ENCODE peak calls at places on chromosomes 16 and 17, in four cellular contexts. One of them, this sample, is unnamed.

GRCh38 chr17:81487487-81488275 is 24.9 kb downstream of the ACTG1 start:
- DNase-seq in K562: peak; percentile 98
- DNase-seq in HepG2: peak; percentile 58
- DNase-seq in GM12878: no peak
- DNase-seq in this sample: peak; percentile 95

GRCh38 chr16:57997528-57998265 is 2.8 kb downstream of the ZNF319 start:
- DNase-seq in GM12878: no peak
- DNase-seq in K562: no peak
- DNase-seq in HepG2: no peak
- DNase-seq in this sample: no peak

GRCh38 chr16:89430436-89431157 is 59.8 kb downstream of the ANKRD11 start:
- DNase-seq in HepG2: peak; percentile 77
- DNase-seq in GM12878: no peak
- DNase-seq in K562: no peak
- DNase-seq in this sample: no peak

GRCh38 chr17:78284146-78284545 is 52.7 kb downstream of the TMEM235 start:
- DNase-seq in GM12878: no peak
- DNase-seq in HepG2: no peak
- DNase-seq in K562: no peak
- DNase-seq in this sample: no peak

GRCh38 chr17:66776999-66777688 is 57.8 kb upstream of the CACNG5 start:
- DNase-seq in GM12878: no peak
- DNase-seq in HepG2: peak; percentile 71
- DNase-seq in K562: no peak
- DNase-seq in this sample: no peak

GRCh38 chr16:85569615-85570212 is 43.4 kb upstream of the GSE1 start:
- DNase-seq in HepG2: no peak
- DNase-seq in K562: peak; percentile 89
- DNase-seq in GM12878: peak; percentile 74
- DNase-seq in this sample: peak; percentile 43

GRCh38 chr17:83191388-83192160 is 112.2 kb downstream of the METRNL start:
- DNase-seq in GM12878: no peak
- DNase-seq in K562: no peak
- DNase-seq in HepG2: no peak
- DNase-seq in this sample: no peak

GRCh38 chr17:1491406-1492248 is 859 bp downstream of the MYO1C start:
- DNase-seq in HepG2: no peak
- DNase-seq in K562: peak; percentile 89
- DNase-seq in GM12878: no peak
- DNase-seq in this sample: peak; percentile 74

GRCh38 chr16:3716831-3717234 is 491 bp downstream of the TRAP1 start:
- DNase-seq in HepG2: no peak
- DNase-seq in GM12878: no peak
- DNase-seq in K562: peak; percentile 36
- DNase-seq in this sample: peak; percentile 28

GRCh38 chr16:8583199-8583598 is 7.1 kb downstream of the TMEM114 start:
- DNase-seq in K562: no peak
- DNase-seq in GM12878: no peak
- DNase-seq in HepG2: no peak
- DNase-seq in this sample: no peak

GRCh38 chr17:76239538-76240274 is 587 bp downstream of the RNF157 start:
- DNase-seq in GM12878: no peak
- DNase-seq in K562: peak; percentile 44
- DNase-seq in HepG2: no peak
- DNase-seq in this sample: no peak

GRCh38 chr16:66566051-66566901 is at the start of gene CMTM1:
- DNase-seq in HepG2: no peak
- DNase-seq in K562: no peak
- DNase-seq in GM12878: no peak
- DNase-seq in this sample: no peak

GRCh38 chr17:76670020-76670707 is 26.6 kb upstream of the ST6GALNAC1 start:
- DNase-seq in K562: no peak
- DNase-seq in HepG2: no peak
- DNase-seq in GM12878: no peak
- DNase-seq in this sample: peak; percentile 10

GRCh38 chr16:48596326-48596725 is 13.7 kb downstream of the N4BP1 start:
- DNase-seq in GM12878: no peak
- DNase-seq in K562: no peak
- DNase-seq in HepG2: no peak
- DNase-seq in this sample: no peak

GRCh38 chr17:58284613-58285421 is 4.1 kb upstream of the MPO start:
- DNase-seq in GM12878: no peak
- DNase-seq in K562: no peak
- DNase-seq in HepG2: no peak
- DNase-seq in this sample: no peak

GRCh38 chr17:79627184-79627765 is 16.4 kb upstream of the RBFOX3 start:
- DNase-seq in K562: no peak
- DNase-seq in GM12878: no peak
- DNase-seq in HepG2: no peak
- DNase-seq in this sample: no peak

GRCh38 chr16:17589898-17590297 is 119.1 kb upstream of the XYLT1 start:
- DNase-seq in HepG2: no peak
- DNase-seq in GM12878: no peak
- DNase-seq in K562: no peak
- DNase-seq in this sample: no peak

GRCh38 chr17:9893606-9894005 is 11.5 kb downstream of the RCVRN start:
- DNase-seq in HepG2: no peak
- DNase-seq in K562: no peak
- DNase-seq in GM12878: no peak
- DNase-seq in this sample: no peak

GRCh38 chr16:85387731-85388295 is 225.3 kb upstream of the GSE1 start:
- DNase-seq in K562: no peak
- DNase-seq in GM12878: no peak
- DNase-seq in HepG2: no peak
- DNase-seq in this sample: no peak

GRCh38 chr16:54522596-54522995 is 236.0 kb upstream of the IRX3 start:
- DNase-seq in HepG2: no peak
- DNase-seq in GM12878: no peak
- DNase-seq in K562: no peak
- DNase-seq in this sample: no peak

GRCh38 chr16:19348125-19348524 is 62.6 kb downstream of the CLEC19A start:
- DNase-seq in HepG2: no peak
- DNase-seq in K562: no peak
- DNase-seq in GM12878: no peak
- DNase-seq in this sample: no peak

GRCh38 chr17:39281806-39282205 is 56.1 kb upstream of the STAC2 start:
- DNase-seq in GM12878: no peak
- DNase-seq in K562: peak; percentile 22
- DNase-seq in HepG2: no peak
- DNase-seq in this sample: no peak

GRCh38 chr17:41748275-41748674 is 13.8 kb upstream of the HAP1 start:
- DNase-seq in HepG2: no peak
- DNase-seq in GM12878: no peak
- DNase-seq in K562: no peak
- DNase-seq in this sample: no peak

GRCh38 chr17:44137891-44138709 is 3.6 kb upstream of the HROB start:
- DNase-seq in K562: peak; percentile 95
- DNase-seq in GM12878: no peak
- DNase-seq in HepG2: peak; percentile 87
- DNase-seq in this sample: peak; percentile 78

GRCh38 chr17:3695129-3695722 is 729 bp downstream of the P2RX5 start:
- DNase-seq in HepG2: no peak
- DNase-seq in GM12878: no peak
- DNase-seq in K562: no peak
- DNase-seq in this sample: no peak

GRCh38 chr16:85940214-85940613 is 41.3 kb downstream of the IRF8 start:
- DNase-seq in K562: no peak
- DNase-seq in GM12878: no peak
- DNase-seq in HepG2: peak; percentile 64
- DNase-seq in this sample: no peak

GRCh38 chr17:81379523-81379942 is 15.7 kb upstream of the BAHCC1 start:
- DNase-seq in GM12878: no peak
- DNase-seq in K562: peak; percentile 53
- DNase-seq in HepG2: no peak
- DNase-seq in this sample: no peak

GRCh38 chr16:69861276-69862030 is 89.7 kb upstream of the CLEC18A start:
- DNase-seq in HepG2: no peak
- DNase-seq in GM12878: no peak
- DNase-seq in K562: no peak
- DNase-seq in this sample: no peak

GRCh38 chr17:60916043-60916442 is 238.4 kb downstream of the BCAS3 start:
- DNase-seq in HepG2: no peak
- DNase-seq in GM12878: no peak
- DNase-seq in K562: no peak
- DNase-seq in this sample: no peak

GRCh38 chr17:60923000-60923399 is 245.3 kb downstream of the BCAS3 start:
- DNase-seq in HepG2: no peak
- DNase-seq in GM12878: no peak
- DNase-seq in K562: no peak
- DNase-seq in this sample: no peak

GRCh38 chr17:60920107-60920506 is 242.5 kb downstream of the BCAS3 start:
- DNase-seq in GM12878: no peak
- DNase-seq in K562: no peak
- DNase-seq in HepG2: peak; percentile 12
- DNase-seq in this sample: no peak
- TF ChIP-seq TARDBP in GM12878: no peak
- TF ChIP-seq TARDBP in K562: no peak
- TF ChIP-seq TARDBP in HepG2: no peak
- TF ChIP-seq TARDBP in this sample: no peak

GRCh38 chr17:37818689-37819088 is 73.8 kb upstream of the HNF1B start:
- DNase-seq in HepG2: no peak
- DNase-seq in GM12878: no peak
- DNase-seq in K562: no peak
- DNase-seq in this sample: no peak

GRCh38 chr17:37816951-37817350 is 72.1 kb upstream of the HNF1B start:
- DNase-seq in GM12878: no peak
- DNase-seq in HepG2: no peak
- DNase-seq in K562: no peak
- DNase-seq in this sample: no peak

GRCh38 chr17:37815516-37815915 is 70.7 kb upstream of the HNF1B start:
- DNase-seq in K562: no peak
- DNase-seq in HepG2: no peak
- DNase-seq in GM12878: no peak
- DNase-seq in this sample: no peak

GRCh38 chr17:37813753-37814152 is 68.9 kb upstream of the HNF1B start:
- DNase-seq in HepG2: no peak
- DNase-seq in K562: no peak
- DNase-seq in GM12878: no peak
- DNase-seq in this sample: no peak
- TF ChIP-seq SP1 in HepG2: no peak
- TF ChIP-seq SP1 in K562: no peak
- TF ChIP-seq SP1 in GM12878: no peak
- TF ChIP-seq SP1 in this sample: no peak

DNA sequence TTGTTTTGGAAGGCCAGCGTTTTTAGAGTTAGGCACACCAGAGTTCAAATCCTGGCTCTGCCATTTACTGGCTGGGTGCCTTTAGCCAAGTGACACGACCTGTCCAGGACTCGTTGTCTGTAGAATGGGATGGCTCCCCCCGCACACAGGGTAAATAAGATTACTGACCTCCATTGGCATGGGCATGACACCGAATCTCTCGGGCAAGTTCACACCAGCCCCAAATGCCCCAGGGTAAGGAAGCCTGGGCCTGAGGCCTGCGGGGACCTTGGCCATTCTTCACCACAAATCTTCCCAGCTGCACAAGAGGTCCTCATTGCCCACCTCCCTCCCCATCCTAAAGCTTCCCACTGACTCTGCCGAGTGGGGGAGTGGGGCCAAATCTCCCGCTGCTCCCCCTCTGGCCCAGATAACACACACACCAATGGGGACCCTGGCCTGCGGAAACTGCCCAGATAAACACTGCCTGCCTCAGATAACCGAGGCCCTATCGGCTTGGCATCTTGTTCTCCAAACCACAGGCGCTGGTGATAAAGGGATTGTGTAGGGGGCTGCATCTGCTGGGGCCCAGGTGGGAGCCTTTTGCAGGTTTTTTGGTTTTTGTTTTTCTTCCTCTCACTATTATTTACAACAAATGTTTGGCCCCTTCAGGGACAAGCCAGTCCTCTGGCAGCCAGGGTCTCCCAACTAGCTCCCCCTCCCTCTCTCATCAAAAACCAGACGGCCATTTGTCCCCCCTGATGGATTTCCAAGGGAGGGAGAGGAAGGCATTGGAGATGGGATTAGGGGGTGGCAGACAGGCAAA is 75.0 kb upstream of the LHX1 start:
- DNase-seq in HepG2: no peak
- DNase-seq in GM12878: no peak
- DNase-seq in K562: peak; percentile 56
- DNase-seq in this sample: no peak
- TF ChIP-seq TARDBP in HepG2: no peak
- TF ChIP-seq TARDBP in GM12878: no peak
- TF ChIP-seq TARDBP in K562: no peak
- TF ChIP-seq TARDBP in this sample: no peak

DNA sequence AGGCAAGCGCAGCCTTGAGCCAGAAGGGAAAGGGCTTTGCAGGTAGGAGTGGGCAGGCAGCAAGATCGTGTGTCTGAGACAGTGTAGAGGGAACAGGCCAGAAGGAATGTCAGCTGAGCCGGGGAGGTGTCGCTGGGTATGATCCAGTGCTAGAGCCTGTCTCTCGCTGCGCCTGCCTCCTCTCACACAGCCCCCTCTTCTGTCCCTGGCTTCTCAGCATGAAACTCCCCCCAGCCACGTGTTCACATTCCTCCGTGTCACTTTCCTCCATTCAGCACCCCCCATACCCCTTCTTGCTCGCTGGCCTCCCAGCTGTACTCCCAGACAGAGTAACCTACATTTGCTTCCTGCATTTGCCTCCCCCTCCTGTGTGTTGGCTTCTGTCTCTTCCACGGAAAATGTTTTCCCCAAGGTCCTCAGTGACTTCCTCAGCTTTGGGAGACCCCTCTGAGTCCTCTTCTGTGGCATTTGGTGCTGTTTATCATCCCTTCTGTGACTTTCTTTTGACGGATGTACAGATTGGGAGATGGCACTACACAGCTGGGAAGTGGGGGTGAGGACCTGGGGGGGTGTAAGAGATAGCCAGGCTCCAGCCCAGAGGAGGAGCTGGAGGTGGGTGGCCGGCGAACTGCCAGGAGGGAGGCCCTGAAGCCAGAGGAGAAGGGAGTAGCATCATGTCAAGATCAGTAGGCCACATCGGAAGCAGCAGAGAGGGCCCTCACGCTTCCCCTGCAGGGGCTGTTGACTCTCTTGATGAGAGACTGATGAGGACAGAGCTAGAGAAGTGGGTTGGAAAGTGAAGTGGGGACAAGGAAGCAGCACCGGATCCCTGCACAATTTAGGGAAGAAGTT is 19.2 kb downstream of the SGF29 start:
- DNase-seq in GM12878: no peak
- DNase-seq in HepG2: no peak
- DNase-seq in K562: no peak
- DNase-seq in this sample: no peak
- TF ChIP-seq SP1 in GM12878: no peak
- TF ChIP-seq SP1 in HepG2: no peak
- TF ChIP-seq SP1 in K562: no peak
- TF ChIP-seq SP1 in this sample: no peak

This sample was measured in HEK293T.